ENCODE peak calls at places on chromosomes 5 and 9, in five cellular contexts. One of them, this sample, is unnamed.

GRCh38 chr5:103894882-103895281 is 332.3 kb upstream of the NUDT12 start:
- DNase-seq in A549: no peak
- DNase-seq in uterus: no peak
- DNase-seq in RWPE1: no peak
- DNase-seq in aorta: no peak
- DNase-seq in this sample: peak; percentile 7

GRCh38 chr9:134034215-134035040 is 9.1 kb downstream of the BRD3OS start:
- DNase-seq in A549: no peak
- DNase-seq in uterus: no peak
- DNase-seq in RWPE1: no peak
- DNase-seq in aorta: no peak
- DNase-seq in this sample: no peak

GRCh38 chr5:141992349-141992963 is 20.4 kb downstream of the GNPDA1 start:
- DNase-seq in A549: peak; percentile 64
- DNase-seq in uterus: peak; percentile 70
- DNase-seq in RWPE1: peak; percentile 71
- DNase-seq in aorta: peak; percentile 70
- DNase-seq in this sample: no peak

GRCh38 chr5:56669534-56670483 is 145.5 kb upstream of the MAP3K1 start:
- DNase-seq in A549: no peak
- DNase-seq in uterus: no peak
- DNase-seq in RWPE1: no peak
- DNase-seq in aorta: peak; percentile 83
- DNase-seq in this sample: no peak

GRCh38 chr5:132283423-132284043 is 10.7 kb upstream of the SLC22A4 start:
- DNase-seq in A549: peak; percentile 43
- DNase-seq in uterus: peak; percentile 29
- DNase-seq in RWPE1: no peak
- DNase-seq in aorta: no peak
- DNase-seq in this sample: no peak

GRCh38 chr5:99061299-99061698 is 132.5 kb upstream of the CHD1 start:
- DNase-seq in A549: no peak
- DNase-seq in uterus: no peak
- DNase-seq in RWPE1: no peak
- DNase-seq in aorta: no peak
- DNase-seq in this sample: no peak

GRCh38 chr5:170643591-170643990 is 139.8 kb downstream of the KCNIP1 start:
- DNase-seq in A549: no peak
- DNase-seq in uterus: no peak
- DNase-seq in RWPE1: no peak
- DNase-seq in aorta: no peak
- DNase-seq in this sample: no peak

GRCh38 chr9:109248133-109248581 is 72.7 kb downstream of the EPB41L4B start:
- DNase-seq in A549: peak; percentile 46
- DNase-seq in uterus: no peak
- DNase-seq in RWPE1: no peak
- DNase-seq in aorta: no peak
- DNase-seq in this sample: no peak

GRCh38 chr5:93790401-93790800 is 49.0 kb upstream of the POU5F2 start:
- DNase-seq in A549: no peak
- DNase-seq in uterus: no peak
- DNase-seq in RWPE1: no peak
- DNase-seq in aorta: no peak
- DNase-seq in this sample: peak; percentile 5

DNA sequence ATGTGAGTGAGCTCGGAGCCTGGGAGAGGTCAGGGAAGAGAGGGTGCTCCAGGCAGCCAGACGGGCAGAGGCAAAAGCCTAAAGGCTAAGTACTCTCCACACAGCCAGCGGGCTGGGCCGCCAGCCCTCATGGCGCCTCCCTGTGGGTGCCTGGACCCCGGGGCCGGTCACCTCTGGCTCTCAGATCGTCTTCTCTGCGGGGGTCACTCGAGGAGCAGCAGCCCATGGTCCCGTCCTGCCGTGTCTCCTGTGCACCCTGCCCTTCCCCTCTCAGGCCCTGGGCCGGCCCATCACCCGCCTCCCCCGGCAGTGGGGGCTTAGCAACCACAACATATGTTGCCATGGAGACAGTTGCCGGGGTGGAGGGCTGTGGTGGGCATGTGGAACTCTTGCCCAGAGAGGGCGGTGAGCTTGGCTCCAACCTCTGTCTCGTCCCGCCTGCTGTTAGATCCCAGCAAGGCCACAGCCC is 4.2 kb downstream of the AK1 start:
- DNase-seq in A549: no peak
- DNase-seq in uterus: no peak
- DNase-seq in RWPE1: no peak
- DNase-seq in aorta: no peak
- DNase-seq in this sample: no peak
- H3K27ac ChIP-seq in A549: no peak overlapping the region
- H3K27ac ChIP-seq in uterus: no peak overlapping the region
- H3K27ac ChIP-seq in RWPE1: peak overlapping the region; percentile 87
- H3K27ac ChIP-seq in aorta: no peak overlapping the region
- H3K27ac ChIP-seq in this sample: no peak overlapping the region

GRCh38 chr9:75974006-75974766 is 83.7 kb downstream of the PCSK5 start:
- DNase-seq in A549: no peak
- DNase-seq in uterus: no peak
- DNase-seq in RWPE1: no peak
- DNase-seq in aorta: peak; percentile 68
- DNase-seq in this sample: no peak
- H3K27ac ChIP-seq in A549: no peak overlapping the region
- H3K27ac ChIP-seq in uterus: no peak overlapping the region
- H3K27ac ChIP-seq in RWPE1: no peak overlapping the region
- H3K27ac ChIP-seq in aorta: peak overlapping the region; percentile 84
- H3K27ac ChIP-seq in this sample: no peak overlapping the region

DNA sequence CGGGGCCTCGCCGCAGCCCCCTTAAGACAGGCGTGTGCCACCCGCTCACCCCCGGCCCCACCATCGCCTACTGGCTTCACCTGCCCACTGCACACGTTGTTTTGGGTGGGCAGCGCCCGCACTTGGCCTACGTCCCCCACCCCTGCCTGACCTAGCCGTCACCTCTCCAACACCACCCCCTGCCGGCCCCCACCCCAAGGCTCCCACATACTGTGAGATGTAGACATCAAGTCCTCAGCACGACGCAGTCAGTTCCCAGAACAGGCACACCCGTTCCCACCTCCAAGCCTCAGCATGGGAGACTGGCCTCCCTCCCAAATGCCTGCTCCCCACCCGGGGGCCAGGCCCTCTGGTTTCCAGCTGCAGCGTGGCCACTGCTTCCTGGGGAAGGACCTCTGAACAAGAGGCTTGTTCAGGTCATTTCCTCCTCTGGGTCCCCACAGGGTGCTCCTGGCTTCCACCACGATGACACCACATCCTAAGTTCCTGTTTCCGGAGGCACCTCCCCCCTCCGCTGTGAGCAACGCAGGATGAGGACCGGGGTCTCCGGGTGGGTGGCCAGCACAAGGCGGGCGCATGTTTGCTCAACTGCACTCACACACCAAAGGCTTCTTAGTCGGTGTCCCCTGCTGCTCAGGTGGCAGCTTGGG is 11.3 kb downstream of the DBN1 start:
- DNase-seq in A549: no peak
- DNase-seq in uterus: no peak
- DNase-seq in RWPE1: no peak
- DNase-seq in aorta: no peak
- DNase-seq in this sample: no peak
- H3K27ac ChIP-seq in A549: no peak overlapping the region
- H3K27ac ChIP-seq in uterus: peak overlapping the region; percentile 20
- H3K27ac ChIP-seq in RWPE1: peak overlapping the region; percentile 19
- H3K27ac ChIP-seq in aorta: no peak overlapping the region
- H3K27ac ChIP-seq in this sample: no peak overlapping the region

GRCh38 chr5:66891184-66891925 is 295.2 kb downstream of the MAST4 start:
- DNase-seq in A549: no peak
- DNase-seq in uterus: no peak
- DNase-seq in RWPE1: peak; percentile 43
- DNase-seq in aorta: no peak
- DNase-seq in this sample: peak; percentile 98
- H3K27ac ChIP-seq in A549: peak overlapping the region; percentile 51
- H3K27ac ChIP-seq in uterus: no peak overlapping the region
- H3K27ac ChIP-seq in RWPE1: no peak overlapping the region
- H3K27ac ChIP-seq in aorta: no peak overlapping the region
- H3K27ac ChIP-seq in this sample: peak overlapping the region; percentile 99